ENCODE peak calls at places on chromosomes 5 and 9, in ten cellular contexts. A is K562; W is stimulated activated CD4-positive, alpha-beta T cell treated with anti-CD3 and anti-CD28 coated beads, Interleukin-2, amount 100 ng/mL, for 24 hours; J is HFF-Myc; D is 8988T; F is skeletal muscle cell; L is dermis microvascular lymphatic vessel endothelial cell; X is HT1080; S is GM04503; E is esophagus squamous epithelium. V is an unnamed sample.

GRCh38 chr9:89436963-89437625 is 60.8 kb downstream of the SEMA4D start:
- DNase-seq in A (no peak), W (no peak), J (no peak), D (no peak), F (no peak), L (no peak), X (no peak), S (no peak), E (peak), V (no peak)

GRCh38 chr9:88085481-88085880 is 52.8 kb downstream of the SPATA31C2 start:
- DNase-seq in A (peak), W (no peak), J (no peak), D (no peak), F (no peak), L (no peak), X (no peak), S (no peak), E (no peak), V (no peak)

GRCh38 chr9:86034863-86035734 is 64.3 kb downstream of the GOLM1 start:
- DNase-seq in A (peak), W (no peak), J (no peak), D (peak), F (peak), L (peak), X (peak), S (no peak), E (no peak), V (no peak)

GRCh38 chr9:113343732-113344231 is 3.7 kb upstream of the WDR31 start:
- DNase-seq in A (no peak), W (no peak), J (peak), D (no peak), F (peak), L (peak), X (peak), S (peak), E (peak), V (no peak)

GRCh38 chr5:41776435-41776834 is 93.8 kb downstream of the OXCT1 start:
- DNase-seq in A (no peak), W (no peak), J (no peak), D (no peak), F (no peak), L (no peak), X (no peak), S (no peak), E (no peak), V (no peak)

GRCh38 chr5:1467341-1468246 is 22.4 kb upstream of the SLC6A3 start:
- DNase-seq in A (no peak), W (no peak), J (no peak), D (no peak), F (no peak), L (no peak), X (no peak), S (no peak), E (no peak), V (no peak)

GRCh38 chr9:126514037-126514821 is 99.5 kb upstream of the LMX1B start:
- DNase-seq in A (peak), W (peak), J (no peak), D (peak), F (no peak), L (peak), X (peak), S (no peak), E (no peak), V (no peak)

GRCh38 chr5:64859881-64860280 is 91.2 kb downstream of the CWC27 start:
- DNase-seq in A (no peak), W (no peak), J (no peak), D (no peak), F (no peak), L (no peak), X (no peak), S (no peak), E (no peak), V (no peak)

GRCh38 chr5:150801117-150801927 is 22.8 kb downstream of the SMIM3 start:
- DNase-seq in A (peak), W (no peak), J (no peak), D (no peak), F (no peak), L (peak), X (peak), S (peak), E (no peak), V (peak)

GRCh38 chr5:65120371-65120967 is 351.7 kb downstream of the CWC27 start:
- DNase-seq in A (no peak), W (no peak), J (no peak), D (no peak), F (no peak), L (no peak), X (no peak), S (no peak), E (no peak), V (no peak)

GRCh38 chr5:77960305-77960704 is 184.2 kb upstream of the TBCA start:
- DNase-seq in A (no peak), W (no peak), J (no peak), D (no peak), F (no peak), L (no peak), X (no peak), S (no peak), E (no peak), V (no peak)

GRCh38 chr5:179267671-179268071 is 77.6 kb downstream of the ADAMTS2 start:
- DNase-seq in A (no peak), W (peak), J (no peak), D (no peak), F (no peak), L (no peak), X (no peak), S (no peak), E (no peak), V (no peak)

GRCh38 chr9:93614830-93615468 is 38.6 kb downstream of the PHF2 start:
- DNase-seq in A (no peak), W (no peak), J (no peak), D (no peak), F (no peak), L (no peak), X (no peak), S (no peak), E (no peak), V (no peak)

GRCh38 chr5:142246263-142246662 is 78.6 kb downstream of the SPRY4 start:
- DNase-seq in A (no peak), W (no peak), J (no peak), D (no peak), F (peak), L (peak), X (peak), S (peak), E (no peak), V (peak)

GRCh38 chr5:56128166-56128565 is 105.0 kb downstream of the ANKRD55 start:
- DNase-seq in A (no peak), W (peak), J (no peak), D (no peak), F (no peak), L (no peak), X (no peak), S (no peak), E (no peak), V (no peak)

GRCh38 chr5:111198281-111198948 is 25.8 kb upstream of the CAMK4 start:
- DNase-seq in A (no peak), W (no peak), J (no peak), D (no peak), F (no peak), L (no peak), X (no peak), S (no peak), E (no peak), V (no peak)

GRCh38 chr5:107772418-107773310 is 101.9 kb upstream of the EFNA5 start:
- DNase-seq in A (no peak), W (no peak), J (no peak), D (no peak), F (no peak), L (no peak), X (no peak), S (no peak), E (no peak), V (no peak)

GRCh38 chr9:112061152-112061740 is 113.9 kb downstream of the SUSD1 start:
- DNase-seq in A (peak), W (peak), J (peak), D (peak), F (peak), L (peak), X (peak), S (peak), E (peak), V (peak)

GRCh38 chr5:31569065-31569464 is 37.0 kb downstream of the C5orf22 start:
- DNase-seq in A (no peak), W (no peak), J (no peak), D (no peak), F (no peak), L (no peak), X (no peak), S (no peak), E (no peak), V (no peak)

GRCh38 chr9:110049699-110050450 is 158.1 kb downstream of the C9orf152 start:
- DNase-seq in A (no peak), W (peak), J (no peak), D (no peak), F (no peak), L (peak), X (no peak), S (no peak), E (no peak), V (no peak)

V was measured in glomerular endothelial cell.